ENCODE peak calls at places on chromosomes 5 and 9, in ten cellular contexts. S is caudate nucleus; N is colonic mucosa; K is mucosa of gallbladder; F is HCEC 1CT; M is LNCaP clone FGC; U is A172; L is activated effector memory CD4-positive, alpha-beta T cell treated with anti-CD3 and anti-CD28 coated beads, Interleukin-2, amount 50 U/mL, for 16 hours; B is SK-N-SH; A is DMS153. E is an unnamed sample.

GRCh38 chr5:67160985-67161384 is 35.6 kb downstream of the CD180 start:
- DNase-seq in S (no peak), K (no peak), F (peak), B (peak), A (no peak), U (peak), L (peak), N (no peak), M (peak), E (no peak)

GRCh38 chr5:42157215-42157614 is 232.1 kb downstream of the FBXO4 start:
- DNase-seq in F (no peak), U (no peak), A (no peak), B (no peak), S (no peak), M (no peak), K (no peak), L (no peak), N (no peak), E (no peak)

GRCh38 chr5:149853019-149853648 is 91.5 kb downstream of the PDE6A start:
- DNase-seq in U (peak), N (peak), M (peak), L (peak), F (peak), A (no peak), B (peak), K (peak), S (peak), E (peak)

GRCh38 chr9:7909537-7909936 is 110.0 kb upstream of the DMAC1 start:
- DNase-seq in U (no peak), M (no peak), L (no peak), S (no peak), A (no peak), K (no peak), B (no peak), F (no peak), N (no peak), E (no peak)

GRCh38 chr9:29214702-29215248 is 1641.5 kb upstream of the C9orf72 start:
- DNase-seq in N (peak), L (no peak), S (no peak), M (no peak), K (no peak), F (no peak), U (no peak), B (peak), A (no peak), E (peak)

GRCh38 chr9:136996361-136997281 is at the start of gene CLIC3:
- DNase-seq in K (no peak), N (peak), B (peak), F (no peak), U (peak), L (peak), S (no peak), M (no peak), A (no peak), E (no peak)

GRCh38 chr5:36690041-36690941 is 83.9 kb downstream of the SLC1A3 start:
- DNase-seq in K (peak), N (peak), L (peak), B (peak), S (peak), F (peak), A (peak), U (peak), M (no peak), E (peak)

GRCh38 chr9:104941597-104941996 is 13.6 kb upstream of the ABCA1 start:
- DNase-seq in M (no peak), N (no peak), U (no peak), B (no peak), A (no peak), F (no peak), S (no peak), L (no peak), K (no peak), E (no peak)

GRCh38 chr5:146461319-146461718 is 14.2 kb downstream of the TCERG1 start:
- DNase-seq in K (no peak), A (no peak), U (peak), S (no peak), M (no peak), N (no peak), F (peak), L (no peak), B (no peak), E (no peak)

GRCh38 chr5:2388005-2388361 is 363.5 kb downstream of the IRX2 start:
- DNase-seq in N (no peak), A (no peak), S (no peak), F (no peak), K (no peak), L (no peak), B (no peak), M (no peak), U (no peak), E (no peak)